ENCODE peak calls at places on chromosomes 7 and 10, in ten cellular contexts. R is activated CD4-positive, alpha-beta T cell treated with anti-CD3 and anti-CD28 coated beads for 24 hours; E is BJ; H is gastrocnemius medialis; L is ecto neural progenitor cell; V is activated CD4-positive, CD25-positive, alpha-beta regulatory T cell; G is activated naive CD4-positive, alpha-beta T cell treated with Interleukin-2 at 50 U/mL for 16 hours; C is activated CD8-positive, alpha-beta memory T cell treated with anti-CD3 and anti-CD28 coated beads, Interleukin-2, amount 50 U/mL, for 48 hours; M is PC-3; I is endothelial cell. D is an unnamed sample.

GRCh38 chr10:128185627-128186026 is 59.4 kb upstream of the MKI67 start:
- DNase-seq in R (no peak), E (no peak), H (no peak), L (no peak), V (no peak), G (no peak), C (no peak), M (no peak), I (no peak), D (no peak)

GRCh38 chr7:92645531-92646061 is 55.4 kb upstream of the FAM133B start:
- DNase-seq in R (no peak), E (no peak), H (no peak), L (peak), V (no peak), G (peak), C (no peak), M (peak), I (peak), D (no peak)

GRCh38 chr7:84548366-84549085 is 353.9 kb upstream of the SEMA3A start:
- DNase-seq in R (no peak), E (no peak), H (no peak), L (no peak), V (no peak), G (no peak), C (no peak), M (no peak), I (no peak), D (peak)

GRCh38 chr7:99090811-99091582 is 52.9 kb downstream of the SMURF1 start:
- DNase-seq in R (no peak), E (peak), H (no peak), L (no peak), V (no peak), G (no peak), C (no peak), M (no peak), I (no peak), D (peak)

GRCh38 chr10:130771491-130771890 is 540.0 kb downstream of the TCERG1L start:
- DNase-seq in R (no peak), E (no peak), H (no peak), L (peak), V (no peak), G (no peak), C (no peak), M (no peak), I (no peak), D (no peak)

GRCh38 chr7:123687727-123688126 is 32.1 kb downstream of the LMOD2 start:
- DNase-seq in R (no peak), E (no peak), H (no peak), L (no peak), V (no peak), G (no peak), C (no peak), M (no peak), I (no peak), D (no peak)

GRCh38 chr7:79953130-79953529 is 181.5 kb upstream of the GNAI1 start:
- DNase-seq in R (no peak), E (no peak), H (no peak), L (no peak), V (no peak), G (no peak), C (no peak), M (no peak), I (no peak), D (no peak)

GRCh38 chr10:73911553-73912004 is 647 bp downstream of the PLAU start:
- DNase-seq in R (no peak), E (no peak), H (no peak), L (no peak), V (no peak), G (no peak), C (no peak), M (peak), I (no peak), D (no peak)

GRCh38 chr7:140260767-140261486 is 84.1 kb upstream of the KDM7A start:
- DNase-seq in R (no peak), E (no peak), H (no peak), L (no peak), V (no peak), G (no peak), C (no peak), M (no peak), I (no peak), D (no peak)

GRCh38 chr10:12728569-12728968 is 272.9 kb downstream of the CCDC3 start:
- DNase-seq in R (no peak), E (no peak), H (no peak), L (no peak), V (no peak), G (no peak), C (no peak), M (no peak), I (no peak), D (no peak)

GRCh38 chr10:67043041-67043440 is 117.2 kb downstream of the LRRTM3 start:
- DNase-seq in R (no peak), E (no peak), H (no peak), L (no peak), V (no peak), G (no peak), C (no peak), M (no peak), I (no peak), D (no peak)